ENCODE peak calls at places on chromosomes 11 and 22, in four cellular contexts. One of them, this sample, is unnamed.

GRCh38 chr11:61978703-61979661 is 11.5 kb upstream of the FTH1 start:
- DNase-seq in left lobe of liver: peak
- DNase-seq in kidney tubule cell: no peak
- DNase-seq in mucosa of descending colon: no peak
- DNase-seq in this sample: peak

GRCh38 chr11:125903753-125904659 is at the start of gene DDX25:
- DNase-seq in left lobe of liver: no peak
- DNase-seq in mucosa of descending colon: no peak
- DNase-seq in kidney tubule cell: peak
- DNase-seq in this sample: no peak

GRCh38 chr11:33411751-33412150 is 154.6 kb downstream of the HIPK3 start:
- DNase-seq in left lobe of liver: no peak
- DNase-seq in kidney tubule cell: no peak
- DNase-seq in mucosa of descending colon: no peak
- DNase-seq in this sample: no peak

GRCh38 chr22:47114813-47115517 is 352.5 kb downstream of the TBC1D22A start:
- DNase-seq in mucosa of descending colon: no peak
- DNase-seq in kidney tubule cell: no peak
- DNase-seq in left lobe of liver: no peak
- DNase-seq in this sample: no peak

GRCh38 chr11:75839851-75840250 is 24.8 kb downstream of the UVRAG start:
- DNase-seq in mucosa of descending colon: no peak
- DNase-seq in kidney tubule cell: no peak
- DNase-seq in left lobe of liver: no peak
- DNase-seq in this sample: peak

GRCh38 chr11:10522276-10522675 is 18.7 kb downstream of the RNF141 start:
- DNase-seq in mucosa of descending colon: no peak
- DNase-seq in kidney tubule cell: no peak
- DNase-seq in left lobe of liver: no peak
- DNase-seq in this sample: no peak

GRCh38 chr22:26172389-26172990 is 3.2 kb downstream of the SEZ6L start:
- DNase-seq in kidney tubule cell: peak
- DNase-seq in left lobe of liver: no peak
- DNase-seq in mucosa of descending colon: peak
- DNase-seq in this sample: peak

GRCh38 chr11:294795-295194 is 4.5 kb downstream of the IFITM5 start:
- DNase-seq in mucosa of descending colon: no peak
- DNase-seq in kidney tubule cell: no peak
- DNase-seq in left lobe of liver: no peak
- DNase-seq in this sample: no peak

GRCh38 chr22:43749473-43749872 is 62.6 kb downstream of the EFCAB6 start:
- DNase-seq in kidney tubule cell: no peak
- DNase-seq in left lobe of liver: no peak
- DNase-seq in mucosa of descending colon: no peak
- DNase-seq in this sample: no peak

GRCh38 chr11:86262387-86262786 is 17.8 kb downstream of the EED start:
- DNase-seq in mucosa of descending colon: no peak
- DNase-seq in left lobe of liver: no peak
- DNase-seq in kidney tubule cell: no peak
- DNase-seq in this sample: no peak

GRCh38 chr22:19631899-19632670 is 82.2 kb upstream of the SEPTIN5 start:
- DNase-seq in left lobe of liver: no peak
- DNase-seq in kidney tubule cell: peak
- DNase-seq in mucosa of descending colon: no peak
- DNase-seq in this sample: peak

GRCh38 chr11:102071497-102072472 is 24.5 kb downstream of the CFAP300 start:
- DNase-seq in kidney tubule cell: no peak
- DNase-seq in left lobe of liver: no peak
- DNase-seq in mucosa of descending colon: no peak
- DNase-seq in this sample: no peak

GRCh38 chr11:43508511-43508918 is 149.8 kb downstream of the TTC17 start:
- DNase-seq in left lobe of liver: no peak
- DNase-seq in kidney tubule cell: peak
- DNase-seq in mucosa of descending colon: peak
- DNase-seq in this sample: peak

GRCh38 chr11:110435780-110436717 is 6.3 kb downstream of the FDX1 start:
- DNase-seq in left lobe of liver: no peak
- DNase-seq in kidney tubule cell: peak
- DNase-seq in mucosa of descending colon: no peak
- DNase-seq in this sample: peak